ENCODE peak calls at places on chromosomes 2 and 18, in eight cellular contexts. O, T, D, G, E, U, S and R are unnamed samples.

GRCh38 chr2:186485576-186485870 is 537 bp upstream of the ZC3H15 start:
- DNase-seq in O (no peak), T (no peak), D (no peak), G (no peak), E (no peak), U (no peak), S (no peak), R (no peak)

GRCh38 chr2:239064891-239065290 is 217.0 kb downstream of the TWIST2 start:
- DNase-seq in O (no peak), T (no peak), D (no peak), G (no peak), E (no peak), U (no peak), S (no peak), R (no peak)

GRCh38 chr2:159103411-159103810 is 135.0 kb downstream of the TANC1 start:
- DNase-seq in O (no peak), T (no peak), D (peak; percentile 61), G (no peak), E (no peak), U (no peak), S (no peak), R (no peak)

GRCh38 chr18:49052891-49053644 is 102.3 kb upstream of the SMAD7 start:
- DNase-seq in O (peak; percentile 15), T (no peak), D (peak; percentile 68), G (peak; percentile 63), E (peak; percentile 98), U (peak; percentile 94), S (peak; percentile 99), R (peak; percentile 2)

GRCh38 chr2:235658371-235659174 is 164.7 kb downstream of the AGAP1 start:
- DNase-seq in O (no peak), T (no peak), D (no peak), G (peak; percentile 46), E (no peak), U (no peak), S (no peak), R (no peak)

GRCh38 chr18:75161629-75162028 is 47.3 kb downstream of the PTGR3 start:
- DNase-seq in O (peak; percentile 53), T (no peak), D (no peak), G (peak; percentile 91), E (peak; percentile 81), U (no peak), S (peak; percentile 56), R (no peak)

GRCh38 chr2:60796573-60797509 is 40.8 kb downstream of the PAPOLG start:
- DNase-seq in O (peak; percentile 70), T (no peak), D (peak; percentile 23), G (peak; percentile 15), E (peak; percentile 96), U (no peak), S (peak; percentile 54), R (no peak)

GRCh38 chr18:10388380-10388779 is 66.1 kb upstream of the APCDD1 start:
- DNase-seq in O (no peak), T (no peak), D (no peak), G (peak; percentile 48), E (no peak), U (no peak), S (no peak), R (no peak)

GRCh38 chr2:46471-47345 is at the start of gene FAM110C:
- DNase-seq in O (no peak), T (peak; percentile 12), D (peak; percentile 22), G (peak; percentile 94), E (peak; percentile 17), U (no peak), S (no peak), R (peak; percentile 56)

GRCh38 chr2:97907667-97908066 is 88.1 kb downstream of the TMEM131 start:
- DNase-seq in O (no peak), T (no peak), D (no peak), G (no peak), E (no peak), U (no peak), S (no peak), R (no peak)

GRCh38 chr2:142868281-142868762 is 9.1 kb upstream of the KYNU start:
- DNase-seq in O (peak; percentile 50), T (no peak), D (peak; percentile 38), G (peak; percentile 84), E (no peak), U (no peak), S (no peak), R (no peak)

GRCh38 chr2:169641464-169641863 is 52.7 kb downstream of the CFAP210 start:
- DNase-seq in O (no peak), T (no peak), D (no peak), G (no peak), E (no peak), U (no peak), S (no peak), R (no peak)

GRCh38 chr18:48080546-48080945 is 150.1 kb upstream of the SMAD2 start:
- DNase-seq in O (no peak), T (no peak), D (no peak), G (no peak), E (no peak), U (no peak), S (no peak), R (no peak)

GRCh38 chr2:54666131-54666637 is 57.3 kb upstream of the EML6 start:
- DNase-seq in O (no peak), T (no peak), D (peak; percentile 87), G (no peak), E (no peak), U (peak; percentile 49), S (peak; percentile 71), R (no peak)

GRCh38 chr2:227576812-227577211 is 21.9 kb upstream of the SCYGR2 start:
- DNase-seq in O (no peak), T (no peak), D (no peak), G (no peak), E (no peak), U (no peak), S (no peak), R (no peak)

GRCh38 chr2:128578406-128579385 is 260.0 kb upstream of the HS6ST1 start:
- DNase-seq in O (no peak), T (no peak), D (peak; percentile 14), G (peak; percentile 64), E (no peak), U (no peak), S (no peak), R (no peak)

GRCh38 chr2:167761465-167762136 is 485.8 kb downstream of the STK39 start:
- DNase-seq in O (no peak), T (no peak), D (no peak), G (peak; percentile 76), E (no peak), U (no peak), S (no peak), R (no peak)

GRCh38 chr2:229129738-229130371 is 141.2 kb downstream of the PID1 start:
- DNase-seq in O (no peak), T (no peak), D (peak; percentile 52), G (peak; percentile 85), E (no peak), U (no peak), S (no peak), R (no peak)